ENCODE peak calls at places on chromosomes 11 and 22, in four cellular contexts. G is NCI-H774, W is bronchial epithelial cell, S is aorta. X is an unnamed sample.

GRCh38 chr11:128894685-128895084 is 3.5 kb downstream of the KCNJ5 start:
- DNase-seq in G (no peak), W (no peak), S (no peak), X (peak)

GRCh38 chr11:120210651-120211521 is at the start of gene OAF:
- DNase-seq in G (no peak), W (peak), S (peak), X (peak)

GRCh38 chr11:14980854-14981253 is 8.7 kb upstream of the CALCA start:
- DNase-seq in G (no peak), W (peak), S (no peak), X (no peak)

GRCh38 chr11:19306570-19306969 is 65.8 kb upstream of the E2F8 start:
- DNase-seq in G (peak), W (no peak), S (no peak), X (no peak)

GRCh38 chr11:37442576-37442975 is 844.5 kb upstream of the RAG2 start:
- DNase-seq in G (no peak), W (no peak), S (no peak), X (no peak)

GRCh38 chr22:39183991-39184585 is 31.6 kb upstream of the CBX7 start:
- DNase-seq in G (no peak), W (no peak), S (peak), X (peak)

GRCh38 chr11:34614334-34615113 is 6.4 kb upstream of the EHF start:
- DNase-seq in G (no peak), W (no peak), S (no peak), X (no peak)

GRCh38 chr22:24947881-24948280 is 1.4 kb upstream of the LHFPL7 start:
- DNase-seq in G (no peak), W (no peak), S (no peak), X (no peak)

GRCh38 chr11:34223021-34223813 is 117.8 kb downstream of the NAT10 start:
- DNase-seq in G (no peak), W (no peak), S (peak), X (no peak)

GRCh38 chr11:67062526-67063373 is 6.1 kb downstream of the RHOD start:
- DNase-seq in G (no peak), W (peak), S (peak), X (no peak)

GRCh38 chr11:133041928-133042890 is 490.1 kb downstream of the OPCML start:
- DNase-seq in G (no peak), W (no peak), S (no peak), X (no peak)

GRCh38 chr22:29475550-29475949 is 4.5 kb upstream of the NEFH start:
- DNase-seq in G (no peak), W (no peak), S (no peak), X (no peak)

X was measured in lower lobe of right lung.